ENCODE peak calls at places on chromosomes 2 and 18, in seven cellular contexts. N is endothelial cell, S is cardiac muscle cell, L is GM13977, Y is stomach, U is B cell, K is fibroblast of pulmonary artery. D is an unnamed sample.

GRCh38 chr2:193521523-193521922 is 1326.8 kb upstream of the TMEFF2 start:
- DNase-seq in N (no peak), S (no peak), L (no peak), Y (no peak), U (no peak), K (no peak), D (no peak)

GRCh38 chr2:233247744-233248143 is 3.7 kb upstream of the ATG16L1 start:
- DNase-seq in N (no peak), S (no peak), L (no peak), Y (no peak), U (no peak), K (peak), D (no peak)

GRCh38 chr2:1907849-1908533 is 163.7 kb upstream of the PXDN start:
- DNase-seq in N (no peak), S (no peak), L (no peak), Y (no peak), U (no peak), K (no peak), D (no peak)

GRCh38 chr18:21444465-21445023 is 156.0 kb downstream of the ESCO1 start:
- DNase-seq in N (peak), S (peak), L (peak), Y (no peak), U (no peak), K (peak), D (no peak)

GRCh38 chr2:128379021-128380005 is 60.6 kb upstream of the HS6ST1 start:
- DNase-seq in N (no peak), S (no peak), L (no peak), Y (peak), U (no peak), K (peak), D (no peak)

GRCh38 chr2:40734797-40735196 is 282.9 kb upstream of the SLC8A1 start:
- DNase-seq in N (no peak), S (no peak), L (no peak), Y (no peak), U (no peak), K (peak), D (no peak)

GRCh38 chr2:42249284-42249683 is 80.1 kb downstream of the EML4 start:
- DNase-seq in N (no peak), S (no peak), L (no peak), Y (no peak), U (no peak), K (no peak), D (no peak)

GRCh38 chr2:205654878-205655601 is 27.3 kb upstream of the NRP2 start:
- DNase-seq in N (no peak), S (no peak), L (no peak), Y (no peak), U (no peak), K (peak), D (no peak)

GRCh38 chr2:28400434-28400833 is 7.8 kb downstream of the FOSL2 start:
- DNase-seq in N (no peak), S (no peak), L (no peak), Y (no peak), U (no peak), K (no peak), D (no peak)

GRCh38 chr2:152588911-152589310 is 128.3 kb downstream of the PRPF40A start:
- DNase-seq in N (no peak), S (no peak), L (no peak), Y (no peak), U (no peak), K (no peak), D (no peak)

GRCh38 chr2:229118336-229118735 is 152.8 kb downstream of the PID1 start:
- DNase-seq in N (no peak), S (no peak), L (no peak), Y (no peak), U (no peak), K (peak), D (no peak)

GRCh38 chr18:79634186-79634585 is 45.4 kb upstream of the CTDP1 start:
- DNase-seq in N (no peak), S (no peak), L (no peak), Y (no peak), U (no peak), K (no peak), D (peak)

GRCh38 chr2:31387850-31388249 is 26.7 kb downstream of the XDH start:
- DNase-seq in N (no peak), S (no peak), L (no peak), Y (no peak), U (no peak), K (no peak), D (no peak)

GRCh38 chr2:160538115-160538514 is 44.5 kb upstream of the RBMS1 start:
- DNase-seq in N (no peak), S (no peak), L (no peak), Y (no peak), U (no peak), K (no peak), D (no peak)

GRCh38 chr2:205895981-205896655 is 189.9 kb downstream of the INO80D start:
- DNase-seq in N (no peak), S (peak), L (no peak), Y (no peak), U (no peak), K (no peak), D (no peak)

GRCh38 chr2:64532030-64532429 is 7.9 kb downstream of the AFTPH start:
- DNase-seq in N (no peak), S (no peak), L (no peak), Y (no peak), U (no peak), K (no peak), D (no peak)

GRCh38 chr18:38077219-38077618 is 511.6 kb upstream of the CELF4 start:
- DNase-seq in N (no peak), S (peak), L (no peak), Y (no peak), U (no peak), K (no peak), D (no peak)

GRCh38 chr2:70995227-70995729 is 605 bp upstream of the TEX261 start:
- DNase-seq in N (no peak), S (peak), L (peak), Y (peak), U (peak), K (peak), D (peak)

GRCh38 chr2:28544405-28544914 is 48.6 kb downstream of the PLB1 start:
- DNase-seq in N (no peak), S (peak), L (no peak), Y (no peak), U (no peak), K (peak), D (peak)

GRCh38 chr2:52976132-52976949 is 791.3 kb upstream of the CHAC2 start:
- DNase-seq in N (peak), S (peak), L (no peak), Y (no peak), U (no peak), K (peak), D (no peak)
- TF ChIP-seq CTCF in N (peak), S (peak), L (peak), Y (peak), U (no peak), K (peak), D (no peak)

DNA sequence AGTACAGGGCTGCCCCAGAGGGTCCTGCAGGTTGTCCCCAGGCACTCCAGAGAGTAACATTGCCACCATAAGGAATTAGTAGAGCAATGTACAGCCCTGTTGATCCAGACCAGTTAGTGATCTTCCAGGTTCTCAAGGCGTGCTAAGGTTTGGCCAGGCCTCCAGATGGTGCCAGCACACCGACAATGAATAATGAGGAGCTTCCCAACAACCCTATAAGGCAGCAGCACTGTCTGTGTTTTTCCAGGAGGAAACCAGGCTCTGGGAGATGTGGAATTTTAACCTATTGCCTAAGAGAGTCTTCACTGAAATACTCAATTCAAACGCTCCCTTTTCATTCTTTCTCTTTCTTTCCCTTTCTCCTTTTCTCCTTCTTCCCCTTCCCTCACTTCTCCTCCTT is 122.1 kb downstream of the MGAT5 start:
- DNase-seq in N (no peak), S (peak), L (no peak), Y (no peak), U (no peak), K (peak), D (no peak)
- TF ChIP-seq CTCF in N (no peak), S (peak), L (no peak), Y (no peak), U (no peak), K (peak), D (no peak)

GRCh38 chr18:59631583-59632181 is 65.5 kb downstream of the CCBE1 start:
- DNase-seq in N (peak), S (peak), L (peak), Y (no peak), U (no peak), K (peak), D (no peak)
- TF ChIP-seq CTCF in N (peak), S (peak), L (peak), Y (peak), U (peak), K (peak), D (no peak)

GRCh38 chr2:239375278-239376061 is 25.4 kb downstream of the HDAC4 start:
- DNase-seq in N (no peak), S (no peak), L (no peak), Y (no peak), U (no peak), K (no peak), D (peak)
- TF ChIP-seq CTCF in N (no peak), S (no peak), L (peak), Y (no peak), U (no peak), K (no peak), D (no peak)

GRCh38 chr2:45797451-45798230 is 146.2 kb downstream of the PRKCE start:
- DNase-seq in N (no peak), S (no peak), L (no peak), Y (no peak), U (no peak), K (no peak), D (no peak)
- TF ChIP-seq CTCF in N (no peak), S (no peak), L (no peak), Y (no peak), U (no peak), K (no peak), D (no peak)

DNA sequence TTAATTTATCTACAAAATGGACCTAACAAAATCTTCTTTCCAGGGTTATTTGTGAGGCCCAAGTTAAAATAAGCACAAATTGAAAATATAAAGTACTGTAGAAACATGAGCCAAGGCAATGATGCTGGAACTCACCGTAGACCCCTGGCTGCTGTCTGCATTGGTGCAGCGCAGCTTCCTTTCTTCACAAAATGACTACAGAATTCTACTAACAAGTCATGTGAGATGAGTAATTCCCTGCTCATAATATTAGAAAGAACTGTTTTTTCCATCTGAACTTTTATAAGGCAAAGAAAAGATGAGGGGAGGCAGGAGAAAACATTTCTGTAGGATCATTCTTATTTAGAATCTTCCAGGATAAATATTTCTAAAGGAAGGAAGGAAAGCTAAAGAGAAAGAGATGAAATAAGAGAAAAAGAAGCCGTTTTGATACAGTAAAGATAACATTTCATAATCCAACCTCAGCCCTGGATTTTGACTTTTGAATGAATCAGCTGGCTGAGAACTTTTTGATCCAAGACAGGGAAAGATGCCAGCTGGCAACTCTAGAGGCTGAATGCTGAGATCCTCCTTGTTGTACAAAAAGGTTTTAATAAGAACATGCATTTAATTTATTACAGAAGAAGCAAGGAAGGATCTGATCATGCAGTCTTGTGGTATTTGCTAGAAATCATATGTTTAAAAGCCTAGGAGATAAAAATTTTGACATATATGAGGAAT is 183.9 kb upstream of the KLHL14 start:
- DNase-seq in N (no peak), S (peak), L (no peak), Y (no peak), U (no peak), K (peak), D (no peak)
- TF ChIP-seq CTCF in N (no peak), S (peak), L (no peak), Y (no peak), U (peak), K (peak), D (no peak)

GRCh38 chr2:44296653-44297052 is 21.4 kb downstream of the SLC3A1 start:
- DNase-seq in N (no peak), S (no peak), L (no peak), Y (no peak), U (no peak), K (no peak), D (no peak)

GRCh38 chr2:44295113-44295512 is 19.8 kb downstream of the SLC3A1 start:
- DNase-seq in N (no peak), S (no peak), L (no peak), Y (peak), U (no peak), K (no peak), D (no peak)

GRCh38 chr2:44297431-44297830 is 22.2 kb downstream of the SLC3A1 start:
- DNase-seq in N (no peak), S (no peak), L (no peak), Y (no peak), U (no peak), K (no peak), D (no peak)

GRCh38 chr2:44291281-44292248 is 16.3 kb downstream of the SLC3A1 start:
- DNase-seq in N (peak), S (peak), L (no peak), Y (peak), U (no peak), K (peak), D (no peak)

DNA sequence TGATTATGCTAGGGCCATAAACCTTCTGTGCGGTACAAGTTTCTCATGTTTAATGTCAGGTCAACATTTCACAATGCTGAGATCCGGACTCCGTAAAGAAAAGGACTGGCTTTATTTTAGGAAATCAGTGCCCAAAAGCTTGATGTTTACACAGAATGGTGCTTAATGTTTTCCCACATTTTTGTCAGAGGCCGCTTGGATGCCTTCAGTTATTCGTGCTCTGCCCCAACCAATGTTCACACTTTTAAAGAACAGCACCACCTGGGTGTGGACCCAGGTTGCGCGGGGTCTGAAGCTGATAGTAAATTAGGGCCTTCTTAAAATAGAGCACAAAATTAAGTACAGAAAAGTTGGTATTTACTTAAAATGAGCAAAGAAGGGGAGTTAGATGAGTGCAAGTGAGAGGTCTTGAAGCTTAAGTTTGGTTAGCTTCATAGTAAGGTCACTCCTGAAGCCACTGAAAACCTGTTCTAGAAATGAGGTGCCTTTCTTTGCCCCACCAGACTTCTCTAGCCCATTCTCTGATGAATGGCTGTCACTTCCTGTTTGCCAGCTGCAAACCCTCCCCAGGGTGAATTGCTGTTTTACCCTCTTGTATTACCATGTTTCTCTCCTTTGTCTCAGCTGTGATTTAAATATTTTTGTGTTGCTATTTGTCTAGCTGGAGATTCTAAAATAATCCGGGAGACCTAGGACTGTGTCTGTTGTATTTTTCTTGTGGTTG is 20.5 kb downstream of the SLC3A1 start:
- DNase-seq in N (no peak), S (peak), L (no peak), Y (no peak), U (peak), K (no peak), D (no peak)
- TF ChIP-seq CTCF in N (peak), S (no peak), L (peak), Y (no peak), U (no peak), K (no peak), D (no peak)

GRCh38 chr2:26768759-26769500 is 4.8 kb downstream of the SLC35F6 start:
- DNase-seq in N (no peak), S (no peak), L (no peak), Y (peak), U (no peak), K (peak), D (peak)
- TF ChIP-seq CTCF in N (no peak), S (no peak), L (no peak), Y (no peak), U (no peak), K (no peak), D (no peak)

GRCh38 chr2:16015210-16015902 is 75.0 kb downstream of the MYCN start:
- DNase-seq in N (no peak), S (no peak), L (no peak), Y (no peak), U (no peak), K (no peak), D (no peak)
- TF ChIP-seq CTCF in N (no peak), S (no peak), L (no peak), Y (no peak), U (no peak), K (no peak), D (no peak)

D was measured in natural killer cell.